ENCODE peak calls at places on chromosomes 2 and 18, in four cellular contexts. One of them, this sample, is unnamed.

GRCh38 chr18:29184654-29185053 is 1007.7 kb upstream of the CDH2 start:
- DNase-seq in ureter: no peak
- DNase-seq in HT1080: peak
- DNase-seq in NCI-H1092 treated with DMSO at 0.1 percent for 48 hours: no peak
- DNase-seq in this sample: no peak

GRCh38 chr2:111665011-111665410 is 219.0 kb downstream of the ANAPC1 start:
- DNase-seq in ureter: peak
- DNase-seq in NCI-H1092 treated with DMSO at 0.1 percent for 48 hours: no peak
- DNase-seq in HT1080: no peak
- DNase-seq in this sample: no peak

GRCh38 chr2:236261452-236261851 is 2.8 kb downstream of the ASB18 start:
- DNase-seq in NCI-H1092 treated with DMSO at 0.1 percent for 48 hours: no peak
- DNase-seq in HT1080: peak
- DNase-seq in ureter: no peak
- DNase-seq in this sample: no peak

GRCh38 chr2:146228659-146229058 is 1616.2 kb upstream of the ACVR2A start:
- DNase-seq in ureter: no peak
- DNase-seq in NCI-H1092 treated with DMSO at 0.1 percent for 48 hours: no peak
- DNase-seq in HT1080: no peak
- DNase-seq in this sample: no peak

GRCh38 chr2:18436408-18437077 is 123.9 kb downstream of the RDH14 start:
- DNase-seq in NCI-H1092 treated with DMSO at 0.1 percent for 48 hours: no peak
- DNase-seq in ureter: no peak
- DNase-seq in HT1080: peak
- DNase-seq in this sample: no peak

GRCh38 chr2:21754164-21754788 is 630.5 kb downstream of the TDRD15 start:
- DNase-seq in HT1080: no peak
- DNase-seq in NCI-H1092 treated with DMSO at 0.1 percent for 48 hours: no peak
- DNase-seq in ureter: no peak
- DNase-seq in this sample: no peak

GRCh38 chr18:79343567-79344207 is 52.0 kb upstream of the NFATC1 start:
- DNase-seq in ureter: no peak
- DNase-seq in HT1080: no peak
- DNase-seq in NCI-H1092 treated with DMSO at 0.1 percent for 48 hours: no peak
- DNase-seq in this sample: no peak

GRCh38 chr18:22378672-22379282 is 38.9 kb downstream of the CTAGE1 start:
- DNase-seq in ureter: no peak
- DNase-seq in NCI-H1092 treated with DMSO at 0.1 percent for 48 hours: no peak
- DNase-seq in HT1080: peak
- DNase-seq in this sample: peak

GRCh38 chr2:12931211-12931844 is 214.6 kb downstream of the TRIB2 start:
- DNase-seq in HT1080: peak
- DNase-seq in NCI-H1092 treated with DMSO at 0.1 percent for 48 hours: peak
- DNase-seq in ureter: no peak
- DNase-seq in this sample: peak

GRCh38 chr18:24987933-24988840 is 363.8 kb downstream of the ZNF521 start:
- DNase-seq in NCI-H1092 treated with DMSO at 0.1 percent for 48 hours: no peak
- DNase-seq in HT1080: no peak
- DNase-seq in ureter: no peak
- DNase-seq in this sample: no peak

GRCh38 chr2:31429759-31430438 is 15.4 kb upstream of the XDH start:
- DNase-seq in HT1080: peak
- DNase-seq in ureter: no peak
- DNase-seq in NCI-H1092 treated with DMSO at 0.1 percent for 48 hours: no peak
- DNase-seq in this sample: peak

GRCh38 chr2:80246449-80247025 is 58.0 kb downstream of the LRRTM1 start:
- DNase-seq in NCI-H1092 treated with DMSO at 0.1 percent for 48 hours: no peak
- DNase-seq in HT1080: no peak
- DNase-seq in ureter: no peak
- DNase-seq in this sample: no peak

GRCh38 chr2:105081006-105081701 is 43.3 kb downstream of the MRPS9 start:
- DNase-seq in ureter: no peak
- DNase-seq in NCI-H1092 treated with DMSO at 0.1 percent for 48 hours: no peak
- DNase-seq in HT1080: no peak
- DNase-seq in this sample: no peak

GRCh38 chr2:26720322-26721166 is 28.0 kb downstream of the KCNK3 start:
- DNase-seq in HT1080: no peak
- DNase-seq in ureter: peak
- DNase-seq in NCI-H1092 treated with DMSO at 0.1 percent for 48 hours: peak
- DNase-seq in this sample: no peak

GRCh38 chr18:11163668-11164067 is 14.3 kb upstream of the PIEZO2 start:
- DNase-seq in HT1080: no peak
- DNase-seq in NCI-H1092 treated with DMSO at 0.1 percent for 48 hours: no peak
- DNase-seq in ureter: no peak
- DNase-seq in this sample: no peak

GRCh38 chr2:185618630-185619029 is 120.0 kb upstream of the FSIP2 start:
- DNase-seq in ureter: no peak
- DNase-seq in NCI-H1092 treated with DMSO at 0.1 percent for 48 hours: no peak
- DNase-seq in HT1080: peak
- DNase-seq in this sample: peak

GRCh38 chr2:770776-771175 is 93.6 kb upstream of the TMEM18 start:
- DNase-seq in ureter: no peak
- DNase-seq in HT1080: no peak
- DNase-seq in NCI-H1092 treated with DMSO at 0.1 percent for 48 hours: no peak
- DNase-seq in this sample: no peak

This sample was measured in RWPE1.